ENCODE peak calls at places on chromosomes 13 and 19, in four cellular contexts. One of them, this sample, is unnamed.

GRCh38 chr13:74132152-74132767 is 1.9 kb downstream of the KLF12 start:
- DNase-seq in SK-N-SH: no peak
- DNase-seq in HepG2: peak
- DNase-seq in WTC11: no peak
- DNase-seq in this sample: no peak

GRCh38 chr13:74667656-74668055 is 533.5 kb upstream of the KLF12 start:
- DNase-seq in HepG2: no peak
- DNase-seq in SK-N-SH: no peak
- DNase-seq in WTC11: no peak
- DNase-seq in this sample: no peak

GRCh38 chr19:43809762-43810696 is 7.8 kb upstream of the LYPD5 start:
- DNase-seq in SK-N-SH: peak
- DNase-seq in HepG2: peak
- DNase-seq in WTC11: no peak
- DNase-seq in this sample: peak

GRCh38 chr13:28558567-28558966 is 63.6 kb upstream of the FLT1 start:
- DNase-seq in SK-N-SH: no peak
- DNase-seq in HepG2: no peak
- DNase-seq in WTC11: no peak
- DNase-seq in this sample: no peak

GRCh38 chr13:105159794-105160193 is 1375.7 kb downstream of the EFNB2 start:
- DNase-seq in SK-N-SH: no peak
- DNase-seq in HepG2: no peak
- DNase-seq in WTC11: no peak
- DNase-seq in this sample: no peak

GRCh38 chr19:1749373-1750342 is 3.6 kb upstream of the ONECUT3 start:
- DNase-seq in SK-N-SH: no peak
- DNase-seq in WTC11: no peak
- DNase-seq in HepG2: no peak
- DNase-seq in this sample: no peak

GRCh38 chr19:13026478-13026999 is 31.3 kb downstream of the NFIX start:
- DNase-seq in SK-N-SH: no peak
- DNase-seq in WTC11: no peak
- DNase-seq in HepG2: peak
- DNase-seq in this sample: no peak

GRCh38 chr13:99071666-99072065 is 93.8 kb upstream of the DOCK9 start:
- DNase-seq in HepG2: no peak
- DNase-seq in SK-N-SH: no peak
- DNase-seq in WTC11: no peak
- DNase-seq in this sample: no peak

GRCh38 chr19:48965806-48966540 is 864 bp downstream of the FTL start:
- DNase-seq in HepG2: peak
- DNase-seq in WTC11: peak
- DNase-seq in SK-N-SH: peak
- DNase-seq in this sample: peak

GRCh38 chr13:41428155-41428554 is 29.2 kb upstream of the RGCC start:
- DNase-seq in HepG2: no peak
- DNase-seq in SK-N-SH: peak
- DNase-seq in WTC11: peak
- DNase-seq in this sample: no peak

GRCh38 chr19:52689804-52690394 is 44.9 kb downstream of the ZNF611 start:
- DNase-seq in WTC11: peak
- DNase-seq in SK-N-SH: peak
- DNase-seq in HepG2: no peak
- DNase-seq in this sample: peak

GRCh38 chr19:2426661-2427322 is 594 bp downstream of the TIMM13 start:
- DNase-seq in SK-N-SH: peak
- DNase-seq in HepG2: peak
- DNase-seq in WTC11: peak
- DNase-seq in this sample: peak

GRCh38 chr19:29524201-29524911 is 1.4 kb upstream of the VSTM2B start:
- DNase-seq in SK-N-SH: no peak
- DNase-seq in WTC11: peak
- DNase-seq in HepG2: no peak
- DNase-seq in this sample: no peak

GRCh38 chr13:51601601-51602348 is 17.5 kb downstream of the WDFY2 start:
- DNase-seq in WTC11: no peak
- DNase-seq in SK-N-SH: no peak
- DNase-seq in HepG2: no peak
- DNase-seq in this sample: no peak

GRCh38 chr19:55173717-55174409 is 6.2 kb downstream of the SYT5 start:
- DNase-seq in SK-N-SH: peak
- DNase-seq in WTC11: peak
- DNase-seq in HepG2: peak
- DNase-seq in this sample: peak

GRCh38 chr13:44237276-44237767 is 136.3 kb upstream of the SERP2 start:
- DNase-seq in WTC11: no peak
- DNase-seq in HepG2: no peak
- DNase-seq in SK-N-SH: peak
- DNase-seq in this sample: no peak
- TF ChIP-seq FOXJ3 in WTC11: no peak
- TF ChIP-seq FOXJ3 in HepG2: no peak
- TF ChIP-seq FOXJ3 in SK-N-SH: no peak
- TF ChIP-seq FOXJ3 in this sample: no peak

DNA sequence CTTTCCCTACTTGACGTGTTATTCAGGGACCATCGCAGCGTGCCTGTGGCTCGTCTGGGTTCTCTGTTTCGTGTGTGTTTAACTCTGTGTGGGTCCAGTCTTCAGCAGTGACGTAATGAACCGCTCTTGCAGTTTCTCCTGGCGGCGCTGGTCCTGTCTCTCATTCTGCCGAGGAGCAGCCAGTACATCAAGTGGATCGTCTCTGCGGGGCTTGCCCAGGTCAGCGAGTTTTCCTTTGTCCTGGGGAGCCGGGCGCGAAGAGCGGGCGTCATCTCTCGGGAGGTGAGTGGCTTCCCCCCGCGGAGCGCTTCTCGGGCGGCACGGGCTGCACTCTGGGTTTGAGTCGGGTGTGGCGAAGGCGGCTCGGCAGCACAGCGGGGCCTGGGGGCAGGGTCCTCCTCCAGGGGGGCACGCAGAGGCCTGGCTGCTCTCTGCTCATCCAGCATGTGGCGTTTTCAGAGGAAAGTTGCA is 36.3 kb upstream of the TFDP1 start:
- DNase-seq in SK-N-SH: peak
- DNase-seq in WTC11: no peak
- DNase-seq in HepG2: no peak
- DNase-seq in this sample: no peak
- TF ChIP-seq FOXJ3 in SK-N-SH: no peak
- TF ChIP-seq FOXJ3 in WTC11: no peak
- TF ChIP-seq FOXJ3 in HepG2: no peak
- TF ChIP-seq FOXJ3 in this sample: no peak

GRCh38 chr13:21684576-21684975 is 13.7 kb downstream of the FGF9 start:
- DNase-seq in HepG2: no peak
- DNase-seq in SK-N-SH: no peak
- DNase-seq in WTC11: no peak
- DNase-seq in this sample: no peak

GRCh38 chr13:21685485-21686064 is 14.7 kb downstream of the FGF9 start:
- DNase-seq in WTC11: no peak
- DNase-seq in HepG2: no peak
- DNase-seq in SK-N-SH: no peak
- DNase-seq in this sample: no peak

GRCh38 chr13:21688056-21688455 is 17.2 kb downstream of the FGF9 start:
- DNase-seq in SK-N-SH: no peak
- DNase-seq in WTC11: no peak
- DNase-seq in HepG2: no peak
- DNase-seq in this sample: no peak

GRCh38 chr13:21689097-21689496 is 18.2 kb downstream of the FGF9 start:
- DNase-seq in HepG2: no peak
- DNase-seq in SK-N-SH: no peak
- DNase-seq in WTC11: no peak
- DNase-seq in this sample: no peak

DNA sequence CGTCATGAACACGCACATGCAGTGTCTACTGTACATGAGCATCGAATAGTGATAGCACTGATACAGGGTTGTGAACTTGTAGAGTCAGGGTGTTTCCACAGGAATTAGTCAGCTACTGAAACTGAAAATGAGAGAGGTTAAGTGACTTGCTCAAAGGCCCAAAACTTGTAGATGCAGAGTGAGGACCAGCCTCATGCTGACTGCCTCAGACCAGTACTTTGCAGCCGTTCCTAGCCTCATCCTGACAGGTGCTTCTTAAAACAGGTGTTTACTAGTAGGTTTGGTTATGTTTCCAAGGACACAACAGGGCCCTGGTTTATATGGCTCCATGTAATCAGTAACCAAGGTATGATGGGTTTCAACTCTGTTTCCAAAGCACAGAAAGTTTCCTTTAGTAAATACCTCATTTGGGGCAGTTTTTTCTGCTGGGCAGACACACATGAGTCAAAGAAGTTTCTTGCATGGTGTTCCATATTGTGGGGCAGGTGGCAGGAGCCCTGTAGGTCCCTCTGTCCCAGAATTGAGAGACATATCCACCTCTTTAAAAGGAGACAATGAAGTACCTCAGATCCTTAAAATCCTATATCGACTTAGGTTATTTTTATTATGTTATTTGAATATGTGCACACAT is 16.0 kb downstream of the FGF9 start:
- DNase-seq in SK-N-SH: no peak
- DNase-seq in WTC11: no peak
- DNase-seq in HepG2: no peak
- DNase-seq in this sample: no peak
- TF ChIP-seq FOXJ3 in SK-N-SH: no peak
- TF ChIP-seq FOXJ3 in WTC11: no peak
- TF ChIP-seq FOXJ3 in HepG2: no peak
- TF ChIP-seq FOXJ3 in this sample: no peak

GRCh38 chr13:50344717-50345116 is 329.5 kb downstream of the KCNRG start:
- DNase-seq in SK-N-SH: no peak
- DNase-seq in WTC11: no peak
- DNase-seq in HepG2: no peak
- DNase-seq in this sample: no peak
- TF ChIP-seq FOXJ3 in SK-N-SH: no peak
- TF ChIP-seq FOXJ3 in WTC11: no peak
- TF ChIP-seq FOXJ3 in HepG2: no peak
- TF ChIP-seq FOXJ3 in this sample: no peak

GRCh38 chr19:5269926-5270325 is 70.7 kb downstream of the PTPRS start:
- DNase-seq in WTC11: no peak
- DNase-seq in SK-N-SH: no peak
- DNase-seq in HepG2: no peak
- DNase-seq in this sample: no peak
- TF ChIP-seq FOXJ3 in WTC11: no peak
- TF ChIP-seq FOXJ3 in SK-N-SH: no peak
- TF ChIP-seq FOXJ3 in HepG2: no peak
- TF ChIP-seq FOXJ3 in this sample: no peak